ENCODE peak calls at places on chromosomes 16 and 17, in four cellular contexts. N is spleen, H is Karpas-422, V is neural progenitor cell. G is an unnamed sample. For H3K4me1, the result is how much of the 10 kb centered on the place peaks cover.

GRCh38 chr17:44389723-44390202 is 314 bp upstream of the ITGA2B start:
- DNase-seq in N (no peak), H (no peak), V (no peak), G (no peak)

GRCh38 chr16:3953728-3954410 is 73.4 kb upstream of the CREBBP start:
- DNase-seq in N (no peak), H (no peak), V (peak), G (peak)

GRCh38 chr17:82802141-82802540 is 37.7 kb downstream of the ZNF750 start:
- DNase-seq in N (no peak), H (no peak), V (no peak), G (no peak)

GRCh38 chr16:20300312-20301097 is 26.8 kb downstream of the GP2 start:
- DNase-seq in N (no peak), H (peak), V (peak), G (peak)

GRCh38 chr17:949623-950338 is 29.8 kb downstream of the NXN start:
- DNase-seq in N (no peak), H (no peak), V (peak), G (no peak)

GRCh38 chr17:75041656-75042280 is 5.0 kb downstream of the ATP5PD start:
- DNase-seq in N (no peak), H (no peak), V (no peak), G (no peak)

GRCh38 chr17:27878776-27879562 is 14.2 kb downstream of the LYRM9 start:
- DNase-seq in N (no peak), H (no peak), V (no peak), G (peak)

GRCh38 chr17:80585880-80586279 is 41.2 kb downstream of the RPTOR start:
- DNase-seq in N (no peak), H (no peak), V (no peak), G (no peak)

GRCh38 chr16:35596467-35596866 is 2137.1 kb downstream of the TP53TG3F start:
- DNase-seq in N (no peak), H (no peak), V (no peak), G (no peak)

GRCh38 chr16:29987371-29988085 is 7.9 kb downstream of the HIRIP3 start:
- DNase-seq in N (peak), H (peak), V (no peak), G (no peak)

GRCh38 chr16:49250689-49251088 is 30.9 kb downstream of the CBLN1 start:
- DNase-seq in N (no peak), H (no peak), V (no peak), G (no peak)

GRCh38 chr17:74380086-74380958 is 13.0 kb downstream of the GPR142 start:
- DNase-seq in N (no peak), H (no peak), V (peak), G (no peak)

GRCh38 chr16:19400709-19401108 is 17.0 kb upstream of the TMC5 start:
- DNase-seq in N (no peak), H (peak), V (no peak), G (peak)

GRCh38 chr17:74962622-74963394 is 9.8 kb downstream of the HID1 start:
- DNase-seq in N (no peak), H (no peak), V (no peak), G (no peak)

GRCh38 chr16:5026664-5027063 is 7.1 kb downstream of the NAGPA start:
- DNase-seq in N (no peak), H (no peak), V (no peak), G (no peak)

GRCh38 chr16:47815655-47816054 is 340.1 kb downstream of the ABCC12 start:
- DNase-seq in N (no peak), H (no peak), V (no peak), G (no peak)

GRCh38 chr17:45429338-45430005 is 3.2 kb downstream of the ARHGAP27 start:
- DNase-seq in N (peak), H (no peak), V (peak), G (no peak)

GRCh38 chr16:62036807-62037135 is 533 bp upstream of the CDH8 start:
- DNase-seq in N (no peak), H (no peak), V (peak), G (no peak)

GRCh38 chr16:17232487-17232886 is 238.3 kb downstream of the XYLT1 start:
- DNase-seq in N (no peak), H (no peak), V (no peak), G (no peak)

GRCh38 chr16:85254051-85254450 is 141.8 kb upstream of the CIBAR2 start:
- DNase-seq in N (no peak), H (no peak), V (no peak), G (no peak)

GRCh38 chr16:11402745-11403533 is 57.7 kb downstream of the RMI2 start:
- DNase-seq in N (peak), H (no peak), V (no peak), G (no peak)

GRCh38 chr16:51365715-51366114 is 214.6 kb upstream of the SALL1 start:
- DNase-seq in N (no peak), H (no peak), V (no peak), G (no peak)

GRCh38 chr16:19860146-19861030 is 24.3 kb downstream of the GPRC5B start:
- DNase-seq in N (peak), H (no peak), V (peak), G (no peak)

GRCh38 chr17:19361326-19361725 is 1.2 kb downstream of the B9D1 start:
- DNase-seq in N (peak), H (no peak), V (no peak), G (peak)

GRCh38 chr17:40364121-40364861 is at the start of gene GJD3:
- DNase-seq in N (peak), H (no peak), V (peak), G (no peak)

GRCh38 chr17:73400915-73401545 is 89.2 kb upstream of the CDC42EP4 start:
- DNase-seq in N (peak), H (no peak), V (no peak), G (no peak)

GRCh38 chr17:20852541-20853370 is 190.1 kb downstream of the USP22 start:
- DNase-seq in N (peak), H (no peak), V (peak), G (no peak)

GRCh38 chr16:67665598-67665997 is 952 bp downstream of the ENKD1 start:
- DNase-seq in N (no peak), H (no peak), V (no peak), G (no peak)

GRCh38 chr17:48051706-48052486 is 3.7 kb downstream of the NFE2L1 start:
- DNase-seq in N (peak), H (no peak), V (peak), G (peak)
- H3K4me3 ChIP-seq in N (peak), H (peak), V (no peak), G (no peak)

GRCh38 chr16:58026705-58027340 is 1.3 kb downstream of the MMP15 start:
- DNase-seq in N (peak), H (no peak), V (peak), G (no peak)

GRCh38 chr16:58028541-58029070 is 3.1 kb downstream of the MMP15 start:
- DNase-seq in N (peak), H (no peak), V (no peak), G (no peak)

GRCh38 chr16:58028168-58028455 is 2.6 kb downstream of the MMP15 start:
- DNase-seq in N (peak), H (no peak), V (no peak), G (no peak)

GRCh38 chr16:58026139-58026704 is 668 bp downstream of the MMP15 start:
- DNase-seq in N (peak), H (peak), V (peak), G (peak)

DNA sequence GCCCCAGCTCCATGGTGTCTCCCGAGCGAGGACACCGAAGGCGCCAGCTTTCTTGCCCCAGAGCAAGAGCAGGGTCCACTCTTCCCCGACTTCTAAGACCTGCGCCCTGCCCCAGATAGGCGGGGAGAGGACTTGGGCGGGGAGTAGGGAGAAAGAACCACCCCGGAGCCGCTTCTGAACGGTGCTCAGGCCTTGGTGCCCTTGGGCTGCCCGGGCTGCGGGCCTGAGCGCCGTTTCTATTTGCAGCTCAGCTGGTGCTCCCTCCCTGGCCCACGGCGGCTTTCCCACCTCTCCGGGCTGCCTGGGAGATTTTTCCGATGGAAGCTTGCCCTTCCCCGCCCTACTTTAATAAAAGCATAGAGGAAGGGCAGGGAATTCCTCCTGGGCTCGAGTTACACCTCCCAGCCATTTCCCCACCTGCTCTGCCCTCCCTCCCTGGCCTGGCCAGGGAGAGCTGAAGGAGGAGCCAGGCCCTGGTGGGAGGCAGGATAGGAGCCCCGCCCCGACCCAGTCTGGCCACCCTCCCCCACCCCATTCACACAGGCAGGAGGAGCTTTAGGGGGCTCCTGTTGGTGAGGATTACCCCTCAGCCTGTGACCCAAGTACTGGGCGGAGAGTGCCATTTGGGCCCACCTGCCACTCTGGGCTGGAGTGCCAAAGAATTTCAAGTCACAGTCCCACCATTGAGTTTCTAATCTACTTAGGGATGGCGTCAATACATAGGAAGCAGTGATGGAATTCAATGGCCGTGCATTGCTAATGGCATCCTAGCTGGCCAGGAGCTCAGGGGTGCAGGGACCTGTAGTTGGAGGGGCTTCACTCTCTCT is 2.0 kb downstream of the MMP15 start:
- DNase-seq in N (peak), H (no peak), V (peak), G (peak)
- H3K27ac ChIP-seq in N (peak), H (no peak), V (no peak), G (no peak)

GRCh38 chr17:38874505-38875419 is 4.9 kb downstream of the LASP1 start:
- DNase-seq in N (no peak), H (no peak), V (no peak), G (no peak)
- H3K4me1 ChIP-seq in N (half or more), H (half or more), V (under half), G (under half)

GRCh38 chr16:81797443-81797842 is 18.4 kb downstream of the PLCG2 start:
- DNase-seq in N (peak), H (peak), V (no peak), G (no peak)

GRCh38 chr16:81796585-81797346 is 17.7 kb downstream of the PLCG2 start:
- DNase-seq in N (no peak), H (no peak), V (no peak), G (no peak)

GRCh38 chr16:81799138-81799504 is 20.0 kb downstream of the PLCG2 start:
- DNase-seq in N (no peak), H (no peak), V (no peak), G (no peak)

GRCh38 chr16:81796035-81796434 is 16.9 kb downstream of the PLCG2 start:
- DNase-seq in N (no peak), H (no peak), V (no peak), G (no peak)

DNA sequence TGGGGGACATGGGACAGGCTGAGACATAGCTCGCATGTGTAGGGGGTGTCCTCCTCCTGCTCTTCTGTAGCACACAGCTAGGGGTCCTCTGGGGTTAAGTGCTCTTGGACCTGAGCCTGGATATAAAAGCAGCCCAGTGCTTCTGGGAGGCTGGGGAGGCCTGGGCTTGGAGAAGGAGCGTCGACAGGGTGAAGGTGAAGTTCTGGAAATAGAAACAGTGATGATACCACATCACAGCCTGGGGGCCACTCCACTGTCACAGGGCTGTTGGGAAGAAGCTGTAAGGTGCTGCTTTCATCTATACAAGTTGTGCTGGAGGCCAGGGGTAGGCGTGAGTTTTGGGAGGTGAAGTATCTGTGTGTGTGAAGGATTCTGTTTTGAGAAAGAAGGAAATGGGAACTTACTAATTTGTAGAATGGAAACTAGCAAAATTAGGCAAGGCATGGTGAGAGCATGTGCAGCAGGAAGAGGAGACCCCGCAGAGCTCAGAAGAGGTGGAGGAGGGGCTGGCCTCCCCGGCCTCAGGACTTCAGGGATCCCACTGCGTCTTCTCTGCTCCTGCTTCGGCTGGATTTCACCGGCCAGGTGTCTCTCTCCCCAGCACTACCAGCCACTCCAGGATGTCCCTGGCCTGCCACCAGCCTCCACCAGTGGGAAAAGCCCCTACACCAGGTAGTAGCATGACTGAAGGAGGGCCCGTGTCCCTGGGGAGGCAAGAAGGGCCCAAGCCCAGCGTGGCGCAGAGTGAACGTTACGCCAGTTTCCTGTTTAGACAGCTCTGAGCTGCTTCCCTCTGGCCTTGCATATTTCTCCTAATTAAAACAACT is 19.4 kb downstream of the PLCG2 start:
- DNase-seq in N (peak), H (peak), V (no peak), G (no peak)
- H3K4me3 ChIP-seq in N (peak), H (peak), V (no peak), G (no peak)

GRCh38 chr17:30701498-30701989 is 122.9 kb downstream of the CRLF3 start:
- DNase-seq in N (no peak), H (no peak), V (no peak), G (no peak)
- H3K27ac ChIP-seq in N (no peak), H (no peak), V (no peak), G (no peak)

GRCh38 chr16:57544129-57544653 is 1.7 kb downstream of the ADGRG5 start:
- DNase-seq in N (peak), H (peak), V (no peak), G (no peak)
- H3K4me1 ChIP-seq in N (half or more), H (under half), V (under half), G (under half)

G was measured in SJCRH30.